ENCODE peak calls at places on chromosomes 3 and 15, in eight cellular contexts. One of them, this sample, is unnamed.

GRCh38 chr3:98657429-98657828 is 64.0 kb upstream of the CPOX start:
- DNase-seq in Caki2: no peak
- DNase-seq in cerebellar cortex: no peak
- DNase-seq in pons: no peak
- DNase-seq in stimulated activated naive B cell treated with anti-CD40 and anti-IgM and Interleukin-4, amounts not matched to agents 10 μg/mL and 1 μg/mL and 100 μg/mL, for 72 hours: no peak
- DNase-seq in HT1080: no peak
- DNase-seq in fibroblast of lung: peak; percentile 1
- DNase-seq in neural crest cell: no peak
- DNase-seq in this sample: no peak

GRCh38 chr3:127159547-127159946 is 33.4 kb upstream of the PRR23E start:
- DNase-seq in Caki2: no peak
- DNase-seq in cerebellar cortex: no peak
- DNase-seq in stimulated activated naive B cell treated with anti-CD40 and anti-IgM and Interleukin-4, amounts not matched to agents 10 μg/mL and 1 μg/mL and 100 μg/mL, for 72 hours: no peak
- DNase-seq in fibroblast of lung: no peak
- DNase-seq in neural crest cell: no peak
- DNase-seq in HT1080: no peak
- DNase-seq in pons: no peak
- DNase-seq in this sample: no peak

GRCh38 chr3:31532587-31533168 is at the start of gene STT3B:
- DNase-seq in pons: peak; percentile 77
- DNase-seq in Caki2: no peak
- DNase-seq in neural crest cell: peak; percentile 63
- DNase-seq in fibroblast of lung: peak; percentile 82
- DNase-seq in cerebellar cortex: no peak
- DNase-seq in stimulated activated naive B cell treated with anti-CD40 and anti-IgM and Interleukin-4, amounts not matched to agents 10 μg/mL and 1 μg/mL and 100 μg/mL, for 72 hours: no peak
- DNase-seq in HT1080: peak; percentile 92
- DNase-seq in this sample: peak; percentile 76

GRCh38 chr3:37279858-37280257 is 105.5 kb upstream of the LRRFIP2 start:
- DNase-seq in neural crest cell: no peak
- DNase-seq in stimulated activated naive B cell treated with anti-CD40 and anti-IgM and Interleukin-4, amounts not matched to agents 10 μg/mL and 1 μg/mL and 100 μg/mL, for 72 hours: no peak
- DNase-seq in cerebellar cortex: no peak
- DNase-seq in fibroblast of lung: no peak
- DNase-seq in HT1080: no peak
- DNase-seq in pons: no peak
- DNase-seq in Caki2: no peak
- DNase-seq in this sample: no peak

GRCh38 chr15:75170711-75171341 is 30.9 kb upstream of the C15orf39 start:
- DNase-seq in cerebellar cortex: no peak
- DNase-seq in fibroblast of lung: peak; percentile 25
- DNase-seq in neural crest cell: no peak
- DNase-seq in stimulated activated naive B cell treated with anti-CD40 and anti-IgM and Interleukin-4, amounts not matched to agents 10 μg/mL and 1 μg/mL and 100 μg/mL, for 72 hours: no peak
- DNase-seq in HT1080: peak; percentile 68
- DNase-seq in pons: no peak
- DNase-seq in Caki2: no peak
- DNase-seq in this sample: no peak

GRCh38 chr15:71042356-71042922 is 72.8 kb upstream of the THSD4 start:
- DNase-seq in Caki2: no peak
- DNase-seq in cerebellar cortex: no peak
- DNase-seq in stimulated activated naive B cell treated with anti-CD40 and anti-IgM and Interleukin-4, amounts not matched to agents 10 μg/mL and 1 μg/mL and 100 μg/mL, for 72 hours: no peak
- DNase-seq in HT1080: no peak
- DNase-seq in fibroblast of lung: peak; percentile 43
- DNase-seq in pons: no peak
- DNase-seq in neural crest cell: no peak
- DNase-seq in this sample: no peak

GRCh38 chr3:113219605-113220300 is 8.4 kb downstream of the BOC start:
- DNase-seq in cerebellar cortex: no peak
- DNase-seq in pons: no peak
- DNase-seq in Caki2: no peak
- DNase-seq in stimulated activated naive B cell treated with anti-CD40 and anti-IgM and Interleukin-4, amounts not matched to agents 10 μg/mL and 1 μg/mL and 100 μg/mL, for 72 hours: no peak
- DNase-seq in neural crest cell: no peak
- DNase-seq in HT1080: no peak
- DNase-seq in fibroblast of lung: no peak
- DNase-seq in this sample: no peak

GRCh38 chr15:59172289-59172901 is 34.2 kb upstream of the LDHAL6B start:
- DNase-seq in pons: no peak
- DNase-seq in fibroblast of lung: no peak
- DNase-seq in cerebellar cortex: no peak
- DNase-seq in HT1080: no peak
- DNase-seq in neural crest cell: no peak
- DNase-seq in Caki2: no peak
- DNase-seq in stimulated activated naive B cell treated with anti-CD40 and anti-IgM and Interleukin-4, amounts not matched to agents 10 μg/mL and 1 μg/mL and 100 μg/mL, for 72 hours: no peak
- DNase-seq in this sample: no peak

GRCh38 chr3:14768182-14768790 is 50.5 kb upstream of the FGD5 start:
- DNase-seq in stimulated activated naive B cell treated with anti-CD40 and anti-IgM and Interleukin-4, amounts not matched to agents 10 μg/mL and 1 μg/mL and 100 μg/mL, for 72 hours: no peak
- DNase-seq in cerebellar cortex: no peak
- DNase-seq in fibroblast of lung: no peak
- DNase-seq in neural crest cell: no peak
- DNase-seq in pons: no peak
- DNase-seq in Caki2: no peak
- DNase-seq in HT1080: no peak
- DNase-seq in this sample: no peak

GRCh38 chr3:33787328-33788009 is 11.0 kb upstream of the PDCD6IP start:
- DNase-seq in Caki2: peak; percentile 47
- DNase-seq in HT1080: peak; percentile 67
- DNase-seq in pons: peak; percentile 60
- DNase-seq in neural crest cell: peak; percentile 50
- DNase-seq in fibroblast of lung: peak; percentile 62
- DNase-seq in stimulated activated naive B cell treated with anti-CD40 and anti-IgM and Interleukin-4, amounts not matched to agents 10 μg/mL and 1 μg/mL and 100 μg/mL, for 72 hours: peak; percentile 41
- DNase-seq in cerebellar cortex: peak; percentile 81
- DNase-seq in this sample: peak; percentile 65

GRCh38 chr3:135622215-135622614 is 343.3 kb upstream of the PPP2R3A start:
- DNase-seq in Caki2: no peak
- DNase-seq in neural crest cell: no peak
- DNase-seq in cerebellar cortex: no peak
- DNase-seq in stimulated activated naive B cell treated with anti-CD40 and anti-IgM and Interleukin-4, amounts not matched to agents 10 μg/mL and 1 μg/mL and 100 μg/mL, for 72 hours: no peak
- DNase-seq in pons: no peak
- DNase-seq in fibroblast of lung: no peak
- DNase-seq in HT1080: no peak
- DNase-seq in this sample: no peak

GRCh38 chr15:88994286-88994685 is 81.1 kb upstream of the MFGE8 start:
- DNase-seq in fibroblast of lung: no peak
- DNase-seq in HT1080: no peak
- DNase-seq in Caki2: no peak
- DNase-seq in cerebellar cortex: no peak
- DNase-seq in neural crest cell: no peak
- DNase-seq in pons: no peak
- DNase-seq in stimulated activated naive B cell treated with anti-CD40 and anti-IgM and Interleukin-4, amounts not matched to agents 10 μg/mL and 1 μg/mL and 100 μg/mL, for 72 hours: no peak
- DNase-seq in this sample: no peak

GRCh38 chr15:100093211-100094126 is 248.3 kb downstream of the ADAMTS17 start:
- DNase-seq in pons: no peak
- DNase-seq in fibroblast of lung: peak; percentile 90
- DNase-seq in Caki2: no peak
- DNase-seq in stimulated activated naive B cell treated with anti-CD40 and anti-IgM and Interleukin-4, amounts not matched to agents 10 μg/mL and 1 μg/mL and 100 μg/mL, for 72 hours: no peak
- DNase-seq in HT1080: peak; percentile 16
- DNase-seq in cerebellar cortex: no peak
- DNase-seq in neural crest cell: no peak
- DNase-seq in this sample: no peak

GRCh38 chr3:115239717-115240116 is 92.6 kb upstream of the ZBTB20 start:
- DNase-seq in Caki2: peak; percentile 91
- DNase-seq in neural crest cell: no peak
- DNase-seq in cerebellar cortex: peak; percentile 52
- DNase-seq in stimulated activated naive B cell treated with anti-CD40 and anti-IgM and Interleukin-4, amounts not matched to agents 10 μg/mL and 1 μg/mL and 100 μg/mL, for 72 hours: no peak
- DNase-seq in HT1080: peak; percentile 100
- DNase-seq in fibroblast of lung: peak; percentile 99
- DNase-seq in pons: peak; percentile 23
- DNase-seq in this sample: peak; percentile 49

GRCh38 chr3:194561306-194561974 is 71.8 kb downstream of the TMEM44 start:
- DNase-seq in fibroblast of lung: peak; percentile 94
- DNase-seq in cerebellar cortex: no peak
- DNase-seq in HT1080: peak; percentile 84
- DNase-seq in neural crest cell: no peak
- DNase-seq in stimulated activated naive B cell treated with anti-CD40 and anti-IgM and Interleukin-4, amounts not matched to agents 10 μg/mL and 1 μg/mL and 100 μg/mL, for 72 hours: no peak
- DNase-seq in pons: no peak
- DNase-seq in Caki2: no peak
- DNase-seq in this sample: no peak

GRCh38 chr3:192897005-192897404 is 20.7 kb downstream of the MB21D2 start:
- DNase-seq in cerebellar cortex: no peak
- DNase-seq in neural crest cell: no peak
- DNase-seq in HT1080: no peak
- DNase-seq in Caki2: no peak
- DNase-seq in stimulated activated naive B cell treated with anti-CD40 and anti-IgM and Interleukin-4, amounts not matched to agents 10 μg/mL and 1 μg/mL and 100 μg/mL, for 72 hours: no peak
- DNase-seq in fibroblast of lung: no peak
- DNase-seq in pons: no peak
- DNase-seq in this sample: no peak

GRCh38 chr3:186775999-186776398 is 7.4 kb upstream of the EIF4A2 start:
- DNase-seq in Caki2: no peak
- DNase-seq in pons: no peak
- DNase-seq in stimulated activated naive B cell treated with anti-CD40 and anti-IgM and Interleukin-4, amounts not matched to agents 10 μg/mL and 1 μg/mL and 100 μg/mL, for 72 hours: no peak
- DNase-seq in cerebellar cortex: no peak
- DNase-seq in fibroblast of lung: peak; percentile 48
- DNase-seq in HT1080: no peak
- DNase-seq in neural crest cell: no peak
- DNase-seq in this sample: no peak

GRCh38 chr3:32146669-32147315 is 40.4 kb downstream of the GPD1L start:
- DNase-seq in stimulated activated naive B cell treated with anti-CD40 and anti-IgM and Interleukin-4, amounts not matched to agents 10 μg/mL and 1 μg/mL and 100 μg/mL, for 72 hours: no peak
- DNase-seq in cerebellar cortex: no peak
- DNase-seq in fibroblast of lung: no peak
- DNase-seq in pons: peak; percentile 96
- DNase-seq in HT1080: no peak
- DNase-seq in Caki2: no peak
- DNase-seq in neural crest cell: no peak
- DNase-seq in this sample: no peak

GRCh38 chr15:65856821-65857455 is 12.4 kb upstream of the RAB11A start:
- DNase-seq in Caki2: peak; percentile 37
- DNase-seq in fibroblast of lung: peak; percentile 32
- DNase-seq in stimulated activated naive B cell treated with anti-CD40 and anti-IgM and Interleukin-4, amounts not matched to agents 10 μg/mL and 1 μg/mL and 100 μg/mL, for 72 hours: peak; percentile 26
- DNase-seq in neural crest cell: peak; percentile 49
- DNase-seq in pons: peak; percentile 45
- DNase-seq in HT1080: peak; percentile 31
- DNase-seq in cerebellar cortex: peak; percentile 36
- DNase-seq in this sample: no peak

GRCh38 chr3:44721231-44722102 is 8.0 kb upstream of the ZNF501 start:
- DNase-seq in neural crest cell: no peak
- DNase-seq in fibroblast of lung: peak; percentile 20
- DNase-seq in HT1080: no peak
- DNase-seq in pons: no peak
- DNase-seq in stimulated activated naive B cell treated with anti-CD40 and anti-IgM and Interleukin-4, amounts not matched to agents 10 μg/mL and 1 μg/mL and 100 μg/mL, for 72 hours: no peak
- DNase-seq in Caki2: no peak
- DNase-seq in cerebellar cortex: no peak
- DNase-seq in this sample: no peak

GRCh38 chr3:18233987-18234716 is 191.0 kb downstream of the SATB1 start:
- DNase-seq in neural crest cell: no peak
- DNase-seq in cerebellar cortex: no peak
- DNase-seq in fibroblast of lung: no peak
- DNase-seq in Caki2: no peak
- DNase-seq in stimulated activated naive B cell treated with anti-CD40 and anti-IgM and Interleukin-4, amounts not matched to agents 10 μg/mL and 1 μg/mL and 100 μg/mL, for 72 hours: no peak
- DNase-seq in HT1080: no peak
- DNase-seq in pons: no peak
- DNase-seq in this sample: no peak

GRCh38 chr3:70973558-70973957 is 610.0 kb downstream of the FOXP1 start:
- DNase-seq in pons: no peak
- DNase-seq in Caki2: no peak
- DNase-seq in neural crest cell: no peak
- DNase-seq in stimulated activated naive B cell treated with anti-CD40 and anti-IgM and Interleukin-4, amounts not matched to agents 10 μg/mL and 1 μg/mL and 100 μg/mL, for 72 hours: no peak
- DNase-seq in fibroblast of lung: peak; percentile 85
- DNase-seq in cerebellar cortex: no peak
- DNase-seq in HT1080: peak; percentile 55
- DNase-seq in this sample: no peak

GRCh38 chr3:89395996-89396395 is 288.6 kb downstream of the EPHA3 start:
- DNase-seq in cerebellar cortex: no peak
- DNase-seq in neural crest cell: no peak
- DNase-seq in fibroblast of lung: no peak
- DNase-seq in pons: no peak
- DNase-seq in HT1080: no peak
- DNase-seq in stimulated activated naive B cell treated with anti-CD40 and anti-IgM and Interleukin-4, amounts not matched to agents 10 μg/mL and 1 μg/mL and 100 μg/mL, for 72 hours: no peak
- DNase-seq in Caki2: no peak
- DNase-seq in this sample: no peak

GRCh38 chr3:8996681-8997121 is 33.4 kb upstream of the RAD18 start:
- DNase-seq in stimulated activated naive B cell treated with anti-CD40 and anti-IgM and Interleukin-4, amounts not matched to agents 10 μg/mL and 1 μg/mL and 100 μg/mL, for 72 hours: no peak
- DNase-seq in HT1080: peak; percentile 43
- DNase-seq in pons: peak; percentile 74
- DNase-seq in cerebellar cortex: peak; percentile 83
- DNase-seq in neural crest cell: no peak
- DNase-seq in Caki2: no peak
- DNase-seq in fibroblast of lung: peak; percentile 32
- DNase-seq in this sample: peak; percentile 65

GRCh38 chr3:16417945-16418739 is 95.4 kb downstream of the RFTN1 start:
- DNase-seq in cerebellar cortex: no peak
- DNase-seq in Caki2: no peak
- DNase-seq in neural crest cell: no peak
- DNase-seq in HT1080: no peak
- DNase-seq in pons: no peak
- DNase-seq in stimulated activated naive B cell treated with anti-CD40 and anti-IgM and Interleukin-4, amounts not matched to agents 10 μg/mL and 1 μg/mL and 100 μg/mL, for 72 hours: no peak
- DNase-seq in fibroblast of lung: no peak
- DNase-seq in this sample: no peak